ENCODE peak calls at places on chromosomes 7 and 10, in four cellular contexts. O, F, T and H are unnamed samples.

GRCh38 chr10:79331226-79331625 is 16.0 kb upstream of the PPIF start:
- DNase-seq in O (no peak), F (no peak), T (no peak), H (no peak)

GRCh38 chr7:112453505-112454171 is 3.4 kb downstream of the IFRD1 start:
- DNase-seq in O (no peak), F (no peak), T (no peak), H (no peak)

GRCh38 chr7:122166708-122167107 is 22.7 kb upstream of the AASS start:
- DNase-seq in O (no peak), F (no peak), T (no peak), H (no peak)

GRCh38 chr10:6200588-6201510 is 1.9 kb upstream of the PFKFB3 start:
- DNase-seq in O (peak; percentile 56), F (peak; percentile 46), T (peak; percentile 28), H (no peak)

GRCh38 chr10:126278846-126279245 is 109.4 kb downstream of the ADAM12 start:
- DNase-seq in O (no peak), F (no peak), T (no peak), H (no peak)

GRCh38 chr10:81838950-81839349 is 36.0 kb upstream of the NRG3 start:
- DNase-seq in O (no peak), F (peak; percentile 14), T (no peak), H (no peak)

GRCh38 chr7:601573-602340 is 82.1 kb upstream of the PDGFA start:
- DNase-seq in O (no peak), F (no peak), T (peak; percentile 57), H (no peak)

GRCh38 chr7:37982423-37982822 is 62.0 kb downstream of the EPDR1 start:
- DNase-seq in O (no peak), F (no peak), T (no peak), H (no peak)

GRCh38 chr7:123864966-123865365 is 20.0 kb downstream of the HYAL4 start:
- DNase-seq in O (no peak), F (no peak), T (no peak), H (no peak)

GRCh38 chr7:132298782-132299181 is 277.5 kb downstream of the PLXNA4 start:
- DNase-seq in O (no peak), F (no peak), T (no peak), H (no peak)

GRCh38 chr10:87845624-87846377 is 17.5 kb downstream of the KLLN start:
- DNase-seq in O (no peak), F (no peak), T (no peak), H (peak; percentile 77)

GRCh38 chr7:50362142-50362541 is 57.6 kb downstream of the IKZF1 start:
- DNase-seq in O (no peak), F (no peak), T (no peak), H (no peak)

GRCh38 chr7:90723866-90724265 is 127.7 kb downstream of the CDK14 start:
- DNase-seq in O (no peak), F (no peak), T (no peak), H (no peak)

GRCh38 chr10:52030051-52030867 is 283.8 kb upstream of the DKK1 start:
- DNase-seq in O (no peak), F (no peak), T (no peak), H (no peak)

GRCh38 chr7:106166651-106167342 is 54.7 kb upstream of the SYPL1 start:
- DNase-seq in O (peak; percentile 62), F (peak; percentile 73), T (peak; percentile 83), H (peak; percentile 68)

GRCh38 chr7:29336851-29337627 is 142.5 kb downstream of the CHN2 start:
- DNase-seq in O (peak; percentile 94), F (no peak), T (no peak), H (no peak)

GRCh38 chr10:28135258-28135657 is 136.4 kb upstream of the ODAD2 start:
- DNase-seq in O (no peak), F (no peak), T (no peak), H (no peak)

GRCh38 chr10:116014859-116015258 is 258.1 kb downstream of the GFRA1 start:
- DNase-seq in O (no peak), F (no peak), T (no peak), H (no peak)

GRCh38 chr7:158409120-158409519 is 178.5 kb downstream of the PTPRN2 start:
- DNase-seq in O (no peak), F (no peak), T (no peak), H (no peak)

GRCh38 chr10:27626821-27627359 is 118.7 kb downstream of the MKX start:
- DNase-seq in O (no peak), F (no peak), T (no peak), H (no peak)

GRCh38 chr10:61500460-61500859 is 47.3 kb upstream of the TMEM26 start:
- DNase-seq in O (no peak), F (no peak), T (no peak), H (no peak)

GRCh38 chr10:30432631-30433285 is 1.2 kb upstream of the MAP3K8 start:
- DNase-seq in O (no peak), F (no peak), T (peak; percentile 34), H (peak; percentile 74)

GRCh38 chr10:63713191-63714144 is 192.3 kb downstream of the REEP3 start:
- DNase-seq in O (peak; percentile 9), F (peak; percentile 57), T (no peak), H (no peak)

GRCh38 chr10:93126484-93127052 is 52.9 kb downstream of the CYP26A1 start:
- DNase-seq in O (no peak), F (no peak), T (peak; percentile 45), H (peak; percentile 39)

GRCh38 chr7:4527988-4528641 is 154.0 kb upstream of the FOXK1 start:
- DNase-seq in O (no peak), F (no peak), T (peak; percentile 8), H (peak; percentile 6)

GRCh38 chr7:99255463-99255862 is 17.2 kb upstream of the MYH16 start:
- DNase-seq in O (no peak), F (no peak), T (no peak), H (no peak)

GRCh38 chr7:45072131-45073030 is 16.4 kb downstream of the NACAD start:
- DNase-seq in O (no peak), F (peak; percentile 65), T (no peak), H (no peak)

GRCh38 chr10:31426425-31426824 is 107.4 kb downstream of the ZEB1 start:
- DNase-seq in O (no peak), F (no peak), T (no peak), H (no peak)

GRCh38 chr7:44636041-44636580 is 29.7 kb downstream of the OGDH start:
- DNase-seq in O (no peak), F (no peak), T (no peak), H (no peak)

GRCh38 chr7:114663502-114663901 is 248.9 kb downstream of the FOXP2 start:
- DNase-seq in O (peak; percentile 3), F (no peak), T (no peak), H (peak; percentile 46)
- TF ChIP-seq SIN3A in O (no peak), F (no peak), T (no peak), H (no peak)

GRCh38 chr10:84296071-84296981 is 32.1 kb upstream of the CCSER2 start:
- DNase-seq in O (no peak), F (no peak), T (no peak), H (no peak)
- TF ChIP-seq ELF1 in O (no peak), F (no peak), T (no peak), H (no peak)

GRCh38 chr7:30511494-30511893 is 6.9 kb upstream of the GGCT start:
- DNase-seq in O (no peak), F (peak; percentile 42), T (no peak), H (no peak)
- H3K4me1 ChIP-seq in O (no peaks in the 10 kb centered on the region), F (peaks cover 10% of the 10 kb centered on the region), T (no peaks in the 10 kb centered on the region), H (no peaks in the 10 kb centered on the region)

GRCh38 chr7:149714081-149714909 is 59.1 kb downstream of the ZNF467 start:
- DNase-seq in O (peak; percentile 75), F (peak; percentile 100), T (peak; percentile 98), H (no peak)
- TF ChIP-seq SIN3A in O (no peak), F (no peak), T (no peak), H (no peak)

DNA sequence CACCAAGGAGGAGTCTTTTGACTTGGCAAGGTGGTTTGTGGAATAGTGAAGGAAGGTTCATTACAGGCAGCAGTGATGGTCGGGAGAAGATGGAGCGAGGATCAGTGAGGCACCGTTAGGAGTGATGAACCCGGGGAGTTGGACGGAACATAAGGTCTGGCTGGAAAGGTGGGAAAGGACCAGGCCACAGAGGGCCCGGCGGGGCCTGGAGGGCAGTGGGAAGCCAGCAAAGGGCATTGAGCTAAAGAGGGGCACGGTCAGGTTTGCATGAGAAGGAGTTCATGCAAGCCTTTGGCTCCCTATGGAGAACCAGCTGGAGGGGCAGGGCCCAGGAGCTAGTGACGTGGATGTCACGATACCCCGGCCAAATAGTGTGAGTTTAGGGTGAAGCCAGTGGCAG is 46.2 kb upstream of the RABGEF1 start:
- DNase-seq in O (no peak), F (no peak), T (no peak), H (no peak)
- TF ChIP-seq ELF1 in O (no peak), F (no peak), T (no peak), H (no peak)

DNA sequence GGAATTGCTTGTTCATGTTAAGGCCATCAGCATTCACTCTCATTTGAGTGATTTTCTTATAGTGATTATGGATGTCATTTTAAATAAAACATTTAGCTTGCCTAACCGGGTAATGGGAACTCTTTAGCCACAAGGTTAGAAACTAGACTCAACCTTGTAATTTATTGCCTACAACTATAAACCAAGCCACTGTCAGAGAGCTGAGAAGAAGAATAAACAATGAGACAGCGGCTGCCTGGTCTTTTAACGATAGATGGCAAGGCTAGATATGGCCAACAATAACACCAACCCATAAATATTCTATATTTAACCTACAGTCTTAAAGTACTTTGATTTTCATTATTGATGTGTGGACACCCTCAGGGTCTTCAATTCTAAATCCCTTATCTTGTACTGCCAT is 27.8 kb upstream of the INHBA start:
- DNase-seq in O (no peak), F (no peak), T (no peak), H (no peak)
- H3K4me1 ChIP-seq in O (no peaks in the 10 kb centered on the region), F (no peaks in the 10 kb centered on the region), T (no peaks in the 10 kb centered on the region), H (no peaks in the 10 kb centered on the region)

DNA sequence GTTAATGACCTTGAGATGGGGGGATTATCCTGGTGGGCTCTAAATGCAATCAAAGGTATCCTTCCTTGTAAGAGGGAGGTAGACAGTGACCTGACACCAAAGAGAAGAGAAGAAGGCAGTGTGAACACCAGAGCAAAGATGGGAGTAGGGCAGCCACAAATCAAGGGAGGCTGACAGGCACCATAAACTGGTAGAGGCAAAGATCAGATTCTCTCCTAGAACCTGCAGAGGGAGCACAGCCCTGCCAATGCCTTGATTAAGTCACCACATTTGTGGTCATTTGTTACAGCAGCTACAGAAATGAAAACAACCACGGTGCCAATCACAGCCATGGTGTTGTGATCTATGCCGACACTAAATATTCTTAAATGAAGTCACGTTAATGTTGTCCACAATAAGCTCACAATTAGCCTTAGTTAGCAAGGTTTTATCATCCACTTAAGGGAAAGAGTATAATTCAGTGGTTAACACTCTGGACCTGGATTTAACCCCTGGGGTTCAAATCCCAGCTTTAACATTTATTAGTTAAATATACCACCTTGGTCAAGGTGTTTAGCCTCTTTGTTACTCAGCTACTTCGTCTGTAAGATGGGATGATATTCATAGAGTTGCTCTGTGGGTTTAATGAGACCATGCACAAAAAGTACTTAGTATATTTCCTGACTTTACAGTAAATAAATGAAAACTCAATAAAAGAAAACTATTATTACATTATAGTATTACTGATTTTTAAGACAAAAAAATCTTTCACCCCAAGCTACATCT is 70.8 kb downstream of the SGMS1 start:
- DNase-seq in O (no peak), F (no peak), T (peak; percentile 77), H (no peak)
- TF ChIP-seq SIN3A in O (no peak), F (no peak), T (no peak), H (no peak)